ENCODE peak calls at places on chromosomes 7 and 10, in nine cellular contexts. K, W, S, N, M, O, Q, D and P are unnamed samples.

GRCh38 chr10:30437039-30437781 is 3.2 kb downstream of the MAP3K8 start:
- DNase-seq in K (no peak), W (peak; percentile 71), S (no peak), N (no peak), M (peak; percentile 79), O (no peak), Q (peak; percentile 61), D (no peak), P (peak; percentile 79)

GRCh38 chr10:12018438-12019342 is 23.9 kb downstream of the UPF2 start:
- DNase-seq in K (no peak), W (no peak), S (no peak), N (no peak), M (peak; percentile 15), O (no peak), Q (no peak), D (no peak), P (no peak)

GRCh38 chr10:86668297-86669165 is at the start of gene LDB3:
- DNase-seq in K (no peak), W (no peak), S (no peak), N (peak; percentile 85), M (no peak), O (no peak), Q (peak; percentile 75), D (no peak), P (peak; percentile 77)

GRCh38 chr10:99466632-99467031 is 36.2 kb upstream of the GOT1 start:
- DNase-seq in K (no peak), W (no peak), S (no peak), N (no peak), M (no peak), O (no peak), Q (no peak), D (no peak), P (no peak)

GRCh38 chr7:122884186-122884585 is 2.1 kb downstream of the CADPS2 start:
- DNase-seq in K (no peak), W (no peak), S (no peak), N (no peak), M (no peak), O (no peak), Q (peak; percentile 60), D (no peak), P (no peak)

GRCh38 chr7:122770943-122771342 is 68.2 kb upstream of the RNF148 start:
- DNase-seq in K (no peak), W (no peak), S (no peak), N (no peak), M (no peak), O (no peak), Q (no peak), D (no peak), P (no peak)

GRCh38 chr10:12656518-12657142 is 307.3 kb downstream of the CAMK1D start:
- DNase-seq in K (peak; percentile 73), W (peak; percentile 16), S (no peak), N (no peak), M (peak; percentile 69), O (peak; percentile 50), Q (peak; percentile 60), D (no peak), P (peak; percentile 83)

GRCh38 chr7:66307591-66308215 is 102.6 kb downstream of the TPST1 start:
- DNase-seq in K (no peak), W (no peak), S (no peak), N (no peak), M (peak; percentile 48), O (no peak), Q (peak; percentile 76), D (peak; percentile 45), P (no peak)

GRCh38 chr7:19776981-19777380 is 3.6 kb upstream of the TMEM196 start:
- DNase-seq in K (no peak), W (no peak), S (no peak), N (no peak), M (no peak), O (no peak), Q (no peak), D (no peak), P (no peak)

GRCh38 chr7:133947458-133948044 is 179.6 kb upstream of the LRGUK start:
- DNase-seq in K (no peak), W (no peak), S (no peak), N (no peak), M (no peak), O (no peak), Q (no peak), D (no peak), P (no peak)

DNA sequence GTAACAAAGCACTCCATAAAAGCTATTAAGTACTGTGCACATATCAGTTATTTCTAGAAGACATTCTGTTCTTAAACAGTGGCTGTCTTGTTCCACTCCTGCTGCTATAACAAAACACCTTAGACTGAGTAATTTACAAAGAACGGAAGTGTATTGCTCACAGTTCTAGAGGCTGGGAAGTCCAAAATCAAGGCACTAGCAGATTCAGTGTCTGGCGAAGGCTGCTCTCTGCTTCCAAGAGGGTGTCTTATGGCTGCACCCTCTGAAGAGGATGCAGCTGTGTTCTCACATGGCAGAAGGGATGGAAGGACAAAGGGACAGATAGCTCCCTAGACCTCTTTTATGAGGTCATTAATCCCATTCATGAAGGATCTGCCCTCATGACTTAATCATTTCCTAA is 424.2 kb upstream of the ZMIZ1 start:
- DNase-seq in K (no peak), W (no peak), S (no peak), N (no peak), M (no peak), O (no peak), Q (no peak), D (no peak), P (no peak)
- H3K4me1 ChIP-seq in K (no peaks in the 10 kb centered on the region), W (no peaks in the 10 kb centered on the region), S (no peaks in the 10 kb centered on the region), N (peaks cover 10% of the 10 kb centered on the region), M (peaks cover 19% of the 10 kb centered on the region), O (peaks cover 11% of the 10 kb centered on the region), Q (peaks cover 28% of the 10 kb centered on the region), D (peaks cover 10% of the 10 kb centered on the region), P (peaks cover 26% of the 10 kb centered on the region)

GRCh38 chr10:72310636-72311035 is 36.9 kb downstream of the DDIT4 start:
- DNase-seq in K (no peak), W (no peak), S (no peak), N (no peak), M (no peak), O (no peak), Q (no peak), D (no peak), P (no peak)
- H3K4me3 ChIP-seq in K (no peak overlapping the region), W (no peak overlapping the region), S (no peak overlapping the region), N (no peak overlapping the region), M (no peak overlapping the region), O (no peak overlapping the region), Q (no peak overlapping the region), D (no peak overlapping the region), P (no peak overlapping the region)

GRCh38 chr10:53477313-53477675 is 704.7 kb upstream of the MBL2 start:
- DNase-seq in K (peak; percentile 90), W (no peak), S (no peak), N (no peak), M (no peak), O (no peak), Q (no peak), D (no peak), P (no peak)
- H3K4me1 ChIP-seq in K (peaks cover 23% of the 10 kb centered on the region), W (no peaks in the 10 kb centered on the region), S (no peaks in the 10 kb centered on the region), N (no peaks in the 10 kb centered on the region), M (no peaks in the 10 kb centered on the region), O (no peaks in the 10 kb centered on the region), Q (no peaks in the 10 kb centered on the region), D (no peaks in the 10 kb centered on the region), P (no peaks in the 10 kb centered on the region)

GRCh38 chr7:13903997-13904396 is 85.5 kb downstream of the ETV1 start:
- DNase-seq in K (no peak), W (no peak), S (no peak), N (no peak), M (peak; percentile 77), O (no peak), Q (no peak), D (no peak), P (no peak)
- H3K4me3 ChIP-seq in K (no peak overlapping the region), W (no peak overlapping the region), S (no peak overlapping the region), N (no peak overlapping the region), M (peak overlapping the region; percentile 7), O (no peak overlapping the region), Q (no peak overlapping the region), D (no peak overlapping the region), P (no peak overlapping the region)

GRCh38 chr10:124073642-124074377 is 19.6 kb downstream of the CHST15 start:
- DNase-seq in K (no peak), W (no peak), S (no peak), N (no peak), M (no peak), O (no peak), Q (no peak), D (no peak), P (no peak)

GRCh38 chr10:124072541-124072940 is 20.9 kb downstream of the CHST15 start:
- DNase-seq in K (no peak), W (no peak), S (no peak), N (no peak), M (no peak), O (no peak), Q (no peak), D (no peak), P (no peak)

GRCh38 chr10:124071141-124071540 is 22.3 kb downstream of the CHST15 start:
- DNase-seq in K (no peak), W (no peak), S (peak; percentile 10), N (no peak), M (no peak), O (no peak), Q (no peak), D (no peak), P (no peak)

GRCh38 chr10:124070666-124071065 is 22.7 kb downstream of the CHST15 start:
- DNase-seq in K (no peak), W (no peak), S (peak; percentile 19), N (no peak), M (no peak), O (no peak), Q (no peak), D (no peak), P (no peak)

DNA sequence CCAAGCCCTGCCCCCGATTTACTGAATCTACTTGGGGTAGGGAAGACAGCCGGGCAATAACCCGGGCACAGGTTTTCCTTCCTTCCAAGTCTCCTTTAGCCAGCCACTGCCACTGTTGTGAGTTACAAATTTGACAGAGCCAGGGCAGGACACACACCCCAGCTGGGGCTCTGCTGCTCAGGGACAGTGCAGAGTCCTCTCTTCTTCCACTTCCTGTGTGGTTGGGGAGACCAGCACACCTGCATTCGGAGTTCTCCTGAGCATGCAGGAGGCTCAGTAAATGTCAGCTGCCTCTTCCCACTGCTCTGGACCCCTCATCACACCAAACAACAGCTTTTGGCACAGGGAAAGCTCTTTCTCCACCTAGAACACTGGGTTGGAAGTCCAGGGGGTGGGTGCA is 21.3 kb downstream of the CHST15 start:
- DNase-seq in K (no peak), W (peak; percentile 87), S (peak; percentile 23), N (no peak), M (no peak), O (no peak), Q (no peak), D (no peak), P (no peak)
- H3K4me1 ChIP-seq in K (peaks cover 21% of the 10 kb centered on the region), W (peaks cover 54% of the 10 kb centered on the region), S (no peaks in the 10 kb centered on the region), N (peaks cover 9% of the 10 kb centered on the region), M (no peaks in the 10 kb centered on the region), O (no peaks in the 10 kb centered on the region), Q (no peaks in the 10 kb centered on the region), D (no peaks in the 10 kb centered on the region), P (no peaks in the 10 kb centered on the region)

GRCh38 chr7:116598846-116599245 is 73.2 kb upstream of the MET start:
- DNase-seq in K (no peak), W (no peak), S (no peak), N (no peak), M (no peak), O (no peak), Q (no peak), D (no peak), P (no peak)
- H3K4me3 ChIP-seq in K (no peak overlapping the region), W (no peak overlapping the region), S (no peak overlapping the region), N (no peak overlapping the region), M (no peak overlapping the region), O (no peak overlapping the region), Q (no peak overlapping the region), D (no peak overlapping the region), P (no peak overlapping the region)